ENCODE peak calls at places on chromosomes 11 and 22, in seven cellular contexts. One of them, this sample, is unnamed.

GRCh38 chr22:30324008-30324730 is 2.6 kb downstream of the TBC1D10A start:
- DNase-seq in substantia nigra: no peak
- DNase-seq in uterus: no peak
- DNase-seq in A549: no peak
- DNase-seq in adrenal gland: no peak
- DNase-seq in endothelial cell of umbilical vein: no peak
- DNase-seq in psoas muscle: no peak
- DNase-seq in this sample: no peak

GRCh38 chr11:85086511-85087284 is 540.4 kb downstream of the DLG2 start:
- DNase-seq in substantia nigra: no peak
- DNase-seq in uterus: no peak
- DNase-seq in A549: no peak
- DNase-seq in adrenal gland: no peak
- DNase-seq in endothelial cell of umbilical vein: no peak
- DNase-seq in psoas muscle: no peak
- DNase-seq in this sample: no peak

GRCh38 chr22:19622061-19622441 is 92.3 kb upstream of the SEPTIN5 start:
- DNase-seq in substantia nigra: no peak
- DNase-seq in uterus: no peak
- DNase-seq in A549: no peak
- DNase-seq in adrenal gland: no peak
- DNase-seq in endothelial cell of umbilical vein: no peak
- DNase-seq in psoas muscle: no peak
- DNase-seq in this sample: no peak

GRCh38 chr11:111408789-111409727 is 30.0 kb upstream of the POU2AF1 start:
- DNase-seq in substantia nigra: no peak
- DNase-seq in uterus: no peak
- DNase-seq in A549: no peak
- DNase-seq in adrenal gland: no peak
- DNase-seq in endothelial cell of umbilical vein: no peak
- DNase-seq in psoas muscle: no peak
- DNase-seq in this sample: no peak

GRCh38 chr11:2264366-2265011 is 5.9 kb downstream of the ASCL2 start:
- DNase-seq in substantia nigra: no peak
- DNase-seq in uterus: no peak
- DNase-seq in A549: no peak
- DNase-seq in adrenal gland: no peak
- DNase-seq in endothelial cell of umbilical vein: no peak
- DNase-seq in psoas muscle: no peak
- DNase-seq in this sample: no peak

GRCh38 chr11:94315664-94316063 is 11.3 kb downstream of the IZUMO1R start:
- DNase-seq in substantia nigra: no peak
- DNase-seq in uterus: peak; percentile 54
- DNase-seq in A549: no peak
- DNase-seq in adrenal gland: no peak
- DNase-seq in endothelial cell of umbilical vein: no peak
- DNase-seq in psoas muscle: no peak
- DNase-seq in this sample: no peak

GRCh38 chr22:19043111-19044085 is 78.8 kb downstream of the DGCR2 start:
- DNase-seq in substantia nigra: no peak
- DNase-seq in uterus: no peak
- DNase-seq in A549: no peak
- DNase-seq in adrenal gland: peak; percentile 29
- DNase-seq in endothelial cell of umbilical vein: no peak
- DNase-seq in psoas muscle: no peak
- DNase-seq in this sample: peak; percentile 37

GRCh38 chr11:67238894-67239794 is 27.1 kb upstream of the GRK2 start:
- DNase-seq in substantia nigra: no peak
- DNase-seq in uterus: no peak
- DNase-seq in A549: no peak
- DNase-seq in adrenal gland: no peak
- DNase-seq in endothelial cell of umbilical vein: peak; percentile 21
- DNase-seq in psoas muscle: no peak
- DNase-seq in this sample: no peak

GRCh38 chr11:12170984-12171383 is 60.6 kb downstream of the MICAL2 start:
- DNase-seq in substantia nigra: no peak
- DNase-seq in uterus: peak; percentile 58
- DNase-seq in A549: no peak
- DNase-seq in adrenal gland: no peak
- DNase-seq in endothelial cell of umbilical vein: no peak
- DNase-seq in psoas muscle: peak; percentile 59
- DNase-seq in this sample: peak; percentile 61

DNA sequence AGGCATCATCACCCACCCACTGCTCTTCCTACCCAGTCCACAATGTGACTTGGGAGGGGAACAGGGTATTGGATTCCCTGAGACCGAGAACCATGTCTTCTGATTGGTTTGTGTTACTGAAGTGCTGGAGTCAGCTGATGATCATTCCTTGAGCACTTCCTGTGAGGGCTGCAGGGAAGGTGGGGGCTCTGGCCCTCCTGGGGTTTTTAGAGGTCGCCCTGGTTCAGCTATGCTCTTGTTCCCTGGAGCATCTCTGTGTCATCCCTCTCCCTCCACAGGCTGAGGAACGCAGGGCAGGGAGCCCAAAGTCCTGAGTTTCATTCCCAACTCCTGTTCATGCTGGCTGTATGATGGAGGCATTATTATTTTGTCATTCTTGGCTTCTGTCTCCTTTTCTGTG is 6.7 kb downstream of the ZC3H7B start:
- DNase-seq in substantia nigra: no peak
- DNase-seq in uterus: peak; percentile 58
- DNase-seq in A549: no peak
- DNase-seq in adrenal gland: no peak
- DNase-seq in endothelial cell of umbilical vein: no peak
- DNase-seq in psoas muscle: peak; percentile 40
- DNase-seq in this sample: no peak
- H3K27ac ChIP-seq in substantia nigra: peak overlapping the region; percentile 35
- H3K27ac ChIP-seq in uterus: peak overlapping the region; percentile 18
- H3K27ac ChIP-seq in A549: no peak overlapping the region
- H3K27ac ChIP-seq in adrenal gland: peak overlapping the region; percentile 72
- H3K27ac ChIP-seq in endothelial cell of umbilical vein: no peak overlapping the region
- H3K27ac ChIP-seq in psoas muscle: peak overlapping the region; percentile 66
- H3K27ac ChIP-seq in this sample: no peak overlapping the region

DNA sequence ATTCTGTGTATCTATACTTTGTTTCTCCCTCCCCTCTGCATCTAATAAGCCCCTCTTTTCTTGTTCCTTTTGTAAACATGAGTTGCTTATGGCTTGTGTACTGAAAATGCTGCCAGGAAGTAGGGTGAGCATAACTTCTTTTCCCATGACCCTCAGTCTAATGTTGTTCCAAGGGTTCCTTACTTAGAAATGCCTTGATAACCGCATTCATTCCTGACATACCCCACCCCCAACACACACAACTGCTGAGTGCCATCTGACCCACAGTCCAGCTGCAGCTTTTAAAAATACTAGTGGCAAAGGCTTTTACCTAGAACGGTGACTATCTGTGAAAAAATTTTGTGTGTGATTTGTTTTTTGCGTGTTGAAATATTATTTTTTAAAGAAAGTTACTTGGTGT is 52.5 kb downstream of the ARHGAP42 start:
- DNase-seq in substantia nigra: no peak
- DNase-seq in uterus: no peak
- DNase-seq in A549: peak; percentile 72
- DNase-seq in adrenal gland: no peak
- DNase-seq in endothelial cell of umbilical vein: peak; percentile 88
- DNase-seq in psoas muscle: no peak
- DNase-seq in this sample: peak; percentile 32
- H3K27ac ChIP-seq in substantia nigra: no peak overlapping the region
- H3K27ac ChIP-seq in uterus: peak overlapping the region; percentile 42
- H3K27ac ChIP-seq in A549: peak overlapping the region; percentile 38
- H3K27ac ChIP-seq in adrenal gland: no peak overlapping the region
- H3K27ac ChIP-seq in endothelial cell of umbilical vein: no peak overlapping the region
- H3K27ac ChIP-seq in psoas muscle: peak overlapping the region; percentile 38
- H3K27ac ChIP-seq in this sample: peak overlapping the region; percentile 66

GRCh38 chr11:128415539-128415938 is 171.8 kb downstream of the ETS1 start:
- DNase-seq in substantia nigra: no peak
- DNase-seq in uterus: no peak
- DNase-seq in A549: no peak
- DNase-seq in adrenal gland: no peak
- DNase-seq in endothelial cell of umbilical vein: peak; percentile 35
- DNase-seq in psoas muscle: no peak
- DNase-seq in this sample: no peak

GRCh38 chr11:128419012-128419767 is 168.2 kb downstream of the ETS1 start:
- DNase-seq in substantia nigra: no peak
- DNase-seq in uterus: no peak
- DNase-seq in A549: no peak
- DNase-seq in adrenal gland: no peak
- DNase-seq in endothelial cell of umbilical vein: no peak
- DNase-seq in psoas muscle: no peak
- DNase-seq in this sample: no peak

GRCh38 chr11:128420277-128420676 is 167.1 kb downstream of the ETS1 start:
- DNase-seq in substantia nigra: no peak
- DNase-seq in uterus: peak; percentile 27
- DNase-seq in A549: no peak
- DNase-seq in adrenal gland: no peak
- DNase-seq in endothelial cell of umbilical vein: no peak
- DNase-seq in psoas muscle: no peak
- DNase-seq in this sample: no peak

GRCh38 chr11:128417607-128418324 is 169.6 kb downstream of the ETS1 start:
- DNase-seq in substantia nigra: no peak
- DNase-seq in uterus: no peak
- DNase-seq in A549: no peak
- DNase-seq in adrenal gland: no peak
- DNase-seq in endothelial cell of umbilical vein: no peak
- DNase-seq in psoas muscle: no peak
- DNase-seq in this sample: no peak

DNA sequence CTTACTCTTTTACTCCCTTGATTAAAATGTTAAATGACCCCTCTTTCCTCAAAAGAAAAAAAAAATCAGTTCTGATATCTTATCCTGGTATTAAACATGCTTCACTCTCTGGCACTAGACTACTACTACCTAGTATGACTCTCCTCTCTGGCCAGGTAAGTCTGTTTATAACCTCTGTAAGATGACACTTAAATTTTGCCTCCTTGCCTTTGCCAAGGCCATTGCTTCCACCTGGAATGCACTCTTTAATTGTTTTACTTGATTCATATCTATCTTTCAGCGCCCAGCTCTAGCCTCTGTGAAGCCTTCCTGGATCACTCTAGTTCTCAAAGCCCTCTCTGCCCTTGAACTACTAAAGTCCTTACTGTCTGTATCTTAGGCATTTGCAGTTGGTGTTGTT is 170.4 kb downstream of the ETS1 start:
- DNase-seq in substantia nigra: no peak
- DNase-seq in uterus: no peak
- DNase-seq in A549: no peak
- DNase-seq in adrenal gland: no peak
- DNase-seq in endothelial cell of umbilical vein: no peak
- DNase-seq in psoas muscle: no peak
- DNase-seq in this sample: no peak
- H3K27ac ChIP-seq in substantia nigra: no peak overlapping the region
- H3K27ac ChIP-seq in uterus: peak overlapping the region; percentile 36
- H3K27ac ChIP-seq in A549: no peak overlapping the region
- H3K27ac ChIP-seq in adrenal gland: no peak overlapping the region
- H3K27ac ChIP-seq in endothelial cell of umbilical vein: no peak overlapping the region
- H3K27ac ChIP-seq in psoas muscle: peak overlapping the region; percentile 62
- H3K27ac ChIP-seq in this sample: peak overlapping the region; percentile 39

DNA sequence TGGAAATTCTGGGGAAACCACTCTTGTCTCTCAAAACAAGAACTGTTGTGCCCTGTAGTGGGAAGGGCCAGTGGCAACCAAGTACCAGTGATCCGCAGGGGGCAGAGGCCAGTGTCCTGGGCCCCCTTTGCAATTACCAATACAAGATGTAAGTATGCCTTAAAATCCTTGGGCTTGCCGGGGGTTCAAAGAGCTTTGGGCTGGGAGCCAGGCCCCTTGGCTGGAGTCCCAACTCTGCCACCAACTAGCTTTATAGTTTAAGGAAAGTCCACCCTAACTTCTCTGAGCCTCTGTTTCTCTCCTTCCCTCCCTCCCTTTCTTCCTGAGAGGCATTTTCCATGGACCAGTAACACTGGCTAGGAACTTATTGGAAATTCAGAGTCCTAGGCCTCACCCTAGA is 15.5 kb downstream of the CLMP start:
- DNase-seq in substantia nigra: no peak
- DNase-seq in uterus: no peak
- DNase-seq in A549: no peak
- DNase-seq in adrenal gland: no peak
- DNase-seq in endothelial cell of umbilical vein: no peak
- DNase-seq in psoas muscle: no peak
- DNase-seq in this sample: no peak
- H3K27ac ChIP-seq in substantia nigra: no peak overlapping the region
- H3K27ac ChIP-seq in uterus: no peak overlapping the region
- H3K27ac ChIP-seq in A549: peak overlapping the region; percentile 17
- H3K27ac ChIP-seq in adrenal gland: no peak overlapping the region
- H3K27ac ChIP-seq in endothelial cell of umbilical vein: no peak overlapping the region
- H3K27ac ChIP-seq in psoas muscle: no peak overlapping the region
- H3K27ac ChIP-seq in this sample: no peak overlapping the region

GRCh38 chr11:43904737-43905515 is 24.3 kb downstream of the ALKBH3 start:
- DNase-seq in substantia nigra: no peak
- DNase-seq in uterus: no peak
- DNase-seq in A549: no peak
- DNase-seq in adrenal gland: no peak
- DNase-seq in endothelial cell of umbilical vein: peak; percentile 64
- DNase-seq in psoas muscle: no peak
- DNase-seq in this sample: no peak
- H3K27ac ChIP-seq in substantia nigra: peak overlapping the region; percentile 8
- H3K27ac ChIP-seq in uterus: peak overlapping the region; percentile 70
- H3K27ac ChIP-seq in A549: no peak overlapping the region
- H3K27ac ChIP-seq in adrenal gland: peak overlapping the region; percentile 79
- H3K27ac ChIP-seq in endothelial cell of umbilical vein: peak overlapping the region; percentile 42
- H3K27ac ChIP-seq in psoas muscle: peak overlapping the region; percentile 11
- H3K27ac ChIP-seq in this sample: peak overlapping the region; percentile 53

GRCh38 chr11:125446279-125446678 is 49.8 kb downstream of the FEZ1 start:
- DNase-seq in substantia nigra: no peak
- DNase-seq in uterus: no peak
- DNase-seq in A549: no peak
- DNase-seq in adrenal gland: no peak
- DNase-seq in endothelial cell of umbilical vein: no peak
- DNase-seq in psoas muscle: no peak
- DNase-seq in this sample: no peak

GRCh38 chr11:125445731-125446130 is 50.3 kb downstream of the FEZ1 start:
- DNase-seq in substantia nigra: no peak
- DNase-seq in uterus: no peak
- DNase-seq in A549: no peak
- DNase-seq in adrenal gland: no peak
- DNase-seq in endothelial cell of umbilical vein: no peak
- DNase-seq in psoas muscle: no peak
- DNase-seq in this sample: no peak

GRCh38 chr11:125441648-125442410 is 54.2 kb downstream of the FEZ1 start:
- DNase-seq in substantia nigra: peak; percentile 22
- DNase-seq in uterus: no peak
- DNase-seq in A549: no peak
- DNase-seq in adrenal gland: no peak
- DNase-seq in endothelial cell of umbilical vein: no peak
- DNase-seq in psoas muscle: no peak
- DNase-seq in this sample: no peak

GRCh38 chr11:125442946-125443345 is 53.1 kb downstream of the FEZ1 start:
- DNase-seq in substantia nigra: no peak
- DNase-seq in uterus: no peak
- DNase-seq in A549: no peak
- DNase-seq in adrenal gland: no peak
- DNase-seq in endothelial cell of umbilical vein: no peak
- DNase-seq in psoas muscle: no peak
- DNase-seq in this sample: no peak

DNA sequence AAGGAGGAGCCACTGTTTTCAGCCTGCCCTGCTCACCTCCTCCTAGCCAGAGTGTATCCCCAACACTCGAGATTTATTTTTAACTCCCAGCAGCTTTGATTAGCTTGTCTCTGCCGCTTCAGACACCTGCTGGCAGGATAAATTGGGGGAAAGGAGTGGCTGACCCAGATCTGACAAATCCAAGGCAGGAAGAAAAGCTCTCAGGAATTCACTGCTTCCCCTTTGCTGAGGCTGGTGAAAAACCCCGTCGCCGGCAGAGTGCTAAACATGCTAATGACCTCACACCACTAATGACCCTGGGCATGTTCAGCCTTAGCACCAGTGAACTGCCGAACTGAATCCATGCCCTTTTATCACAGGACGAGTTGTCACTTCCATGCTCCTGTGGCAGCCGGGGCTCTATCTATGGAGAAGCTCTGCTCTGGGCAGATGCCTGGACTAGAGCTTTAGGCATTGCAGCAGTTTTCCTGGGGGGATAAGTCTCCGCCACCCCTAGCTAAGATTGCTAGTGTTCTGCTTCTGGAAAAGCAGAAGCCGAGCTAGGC is 52.2 kb downstream of the FEZ1 start:
- DNase-seq in substantia nigra: no peak
- DNase-seq in uterus: no peak
- DNase-seq in A549: no peak
- DNase-seq in adrenal gland: no peak
- DNase-seq in endothelial cell of umbilical vein: no peak
- DNase-seq in psoas muscle: no peak
- DNase-seq in this sample: peak; percentile 37
- H3K27ac ChIP-seq in substantia nigra: peak overlapping the region; percentile 64
- H3K27ac ChIP-seq in uterus: no peak overlapping the region
- H3K27ac ChIP-seq in A549: no peak overlapping the region
- H3K27ac ChIP-seq in adrenal gland: no peak overlapping the region
- H3K27ac ChIP-seq in endothelial cell of umbilical vein: no peak overlapping the region
- H3K27ac ChIP-seq in psoas muscle: no peak overlapping the region
- H3K27ac ChIP-seq in this sample: no peak overlapping the region